ENCODE peak calls at places on chromosomes 2 and 18, in seven cellular contexts. One of them, this sample, is unnamed. For H3K36me3, the result is how much of the 10 kb centered on the place peaks cover.

GRCh38 chr18:33960393-33960792 is 264.3 kb downstream of the NOL4 start:
- DNase-seq in pancreas: no peak
- DNase-seq in cardiac muscle cell: no peak
- DNase-seq in neural progenitor cell: no peak
- DNase-seq in MG63: no peak
- DNase-seq in right lobe of liver: no peak
- DNase-seq in SK-N-MC: no peak
- DNase-seq in this sample: peak

GRCh38 chr2:62505649-62506420 is at the start of gene TMEM17:
- DNase-seq in pancreas: peak
- DNase-seq in cardiac muscle cell: peak
- DNase-seq in neural progenitor cell: peak
- DNase-seq in MG63: peak
- DNase-seq in right lobe of liver: peak
- DNase-seq in SK-N-MC: no peak
- DNase-seq in this sample: peak

GRCh38 chr18:32674491-32674890 is 98.3 kb downstream of the KLHL14 start:
- DNase-seq in pancreas: no peak
- DNase-seq in cardiac muscle cell: peak
- DNase-seq in neural progenitor cell: peak
- DNase-seq in MG63: no peak
- DNase-seq in right lobe of liver: no peak
- DNase-seq in SK-N-MC: no peak
- DNase-seq in this sample: peak

GRCh38 chr18:24515721-24516120 is 55.3 kb downstream of the HRH4 start:
- DNase-seq in pancreas: no peak
- DNase-seq in cardiac muscle cell: no peak
- DNase-seq in neural progenitor cell: no peak
- DNase-seq in MG63: no peak
- DNase-seq in right lobe of liver: no peak
- DNase-seq in SK-N-MC: no peak
- DNase-seq in this sample: no peak

GRCh38 chr18:2572892-2573291 is 1.5 kb downstream of the NDC80 start:
- DNase-seq in pancreas: no peak
- DNase-seq in cardiac muscle cell: peak
- DNase-seq in neural progenitor cell: no peak
- DNase-seq in MG63: no peak
- DNase-seq in right lobe of liver: no peak
- DNase-seq in SK-N-MC: no peak
- DNase-seq in this sample: no peak

GRCh38 chr2:201909348-201909747 is 103.0 kb downstream of the CDK15 start:
- DNase-seq in pancreas: no peak
- DNase-seq in cardiac muscle cell: peak
- DNase-seq in neural progenitor cell: no peak
- DNase-seq in MG63: no peak
- DNase-seq in right lobe of liver: no peak
- DNase-seq in SK-N-MC: no peak
- DNase-seq in this sample: no peak

GRCh38 chr2:217510790-217511291 is 492.0 kb downstream of the TNS1 start:
- DNase-seq in pancreas: peak
- DNase-seq in cardiac muscle cell: peak
- DNase-seq in neural progenitor cell: peak
- DNase-seq in MG63: peak
- DNase-seq in right lobe of liver: no peak
- DNase-seq in SK-N-MC: peak
- DNase-seq in this sample: peak

GRCh38 chr2:121316986-121317385 is 32.0 kb upstream of the TFCP2L1 start:
- DNase-seq in pancreas: no peak
- DNase-seq in cardiac muscle cell: no peak
- DNase-seq in neural progenitor cell: no peak
- DNase-seq in MG63: no peak
- DNase-seq in right lobe of liver: no peak
- DNase-seq in SK-N-MC: no peak
- DNase-seq in this sample: no peak

GRCh38 chr2:23642516-23642915 is 257.5 kb downstream of the KLHL29 start:
- DNase-seq in pancreas: no peak
- DNase-seq in cardiac muscle cell: no peak
- DNase-seq in neural progenitor cell: no peak
- DNase-seq in MG63: no peak
- DNase-seq in right lobe of liver: peak
- DNase-seq in SK-N-MC: no peak
- DNase-seq in this sample: no peak

GRCh38 chr2:69604026-69604678 is 39.4 kb downstream of the AAK1 start:
- DNase-seq in pancreas: peak
- DNase-seq in cardiac muscle cell: peak
- DNase-seq in neural progenitor cell: no peak
- DNase-seq in MG63: no peak
- DNase-seq in right lobe of liver: no peak
- DNase-seq in SK-N-MC: no peak
- DNase-seq in this sample: no peak

GRCh38 chr18:62571037-62571436 is 48.2 kb downstream of the ZCCHC2 start:
- DNase-seq in pancreas: no peak
- DNase-seq in cardiac muscle cell: no peak
- DNase-seq in neural progenitor cell: no peak
- DNase-seq in MG63: no peak
- DNase-seq in right lobe of liver: no peak
- DNase-seq in SK-N-MC: no peak
- DNase-seq in this sample: no peak

GRCh38 chr2:42328148-42328833 is 32.7 kb downstream of the COX7A2L start:
- DNase-seq in pancreas: no peak
- DNase-seq in cardiac muscle cell: peak
- DNase-seq in neural progenitor cell: no peak
- DNase-seq in MG63: no peak
- DNase-seq in right lobe of liver: no peak
- DNase-seq in SK-N-MC: peak
- DNase-seq in this sample: no peak

GRCh38 chr2:69054431-69054830 is 41.5 kb downstream of the ANTXR1 start:
- DNase-seq in pancreas: no peak
- DNase-seq in cardiac muscle cell: peak
- DNase-seq in neural progenitor cell: no peak
- DNase-seq in MG63: no peak
- DNase-seq in right lobe of liver: no peak
- DNase-seq in SK-N-MC: no peak
- DNase-seq in this sample: no peak

GRCh38 chr2:9258501-9258900 is 51.9 kb downstream of the ASAP2 start:
- DNase-seq in pancreas: no peak
- DNase-seq in cardiac muscle cell: peak
- DNase-seq in neural progenitor cell: no peak
- DNase-seq in MG63: no peak
- DNase-seq in right lobe of liver: no peak
- DNase-seq in SK-N-MC: no peak
- DNase-seq in this sample: no peak

GRCh38 chr2:166375205-166375735 is 474 bp downstream of the SCN9A start:
- DNase-seq in pancreas: no peak
- DNase-seq in cardiac muscle cell: peak
- DNase-seq in neural progenitor cell: peak
- DNase-seq in MG63: peak
- DNase-seq in right lobe of liver: no peak
- DNase-seq in SK-N-MC: no peak
- DNase-seq in this sample: no peak

GRCh38 chr2:64704161-64704560 is 50.4 kb upstream of the SERTAD2 start:
- DNase-seq in pancreas: no peak
- DNase-seq in cardiac muscle cell: no peak
- DNase-seq in neural progenitor cell: no peak
- DNase-seq in MG63: no peak
- DNase-seq in right lobe of liver: no peak
- DNase-seq in SK-N-MC: no peak
- DNase-seq in this sample: no peak

GRCh38 chr2:186349508-186349907 is 136.6 kb upstream of the ZC3H15 start:
- DNase-seq in pancreas: no peak
- DNase-seq in cardiac muscle cell: peak
- DNase-seq in neural progenitor cell: no peak
- DNase-seq in MG63: peak
- DNase-seq in right lobe of liver: no peak
- DNase-seq in SK-N-MC: peak
- DNase-seq in this sample: peak

DNA sequence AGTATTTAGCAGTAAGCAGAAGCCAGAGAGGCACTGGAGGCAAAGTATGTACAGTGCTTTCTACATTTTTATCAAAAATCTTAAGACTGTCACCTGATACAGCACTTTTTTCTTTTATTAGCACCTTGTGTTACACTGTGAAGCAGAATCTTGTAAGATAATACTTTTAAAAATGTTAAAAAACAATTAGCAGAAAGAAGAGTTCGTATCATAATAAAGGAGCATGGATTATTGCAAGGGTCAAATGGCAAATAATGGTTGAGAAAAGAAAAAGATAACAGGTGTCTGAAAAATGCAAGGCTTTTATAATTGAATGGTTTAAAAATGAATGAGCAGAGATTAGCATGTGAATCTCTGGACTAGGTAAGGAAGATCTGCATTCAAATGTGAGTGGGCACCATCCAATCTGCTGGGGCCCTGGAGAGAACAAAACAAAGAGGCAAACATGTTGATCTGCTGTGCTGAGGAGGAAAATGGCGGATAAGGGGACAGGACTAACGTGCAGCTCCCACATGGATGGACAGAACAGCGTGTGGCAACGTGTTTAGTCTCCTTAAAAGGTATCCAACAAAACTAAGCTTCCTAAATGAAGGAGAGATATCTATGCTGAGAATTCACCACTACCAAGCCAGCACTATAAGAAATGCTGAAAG is 9.5 kb downstream of the CEBPZOS start:
- DNase-seq in pancreas: no peak
- DNase-seq in cardiac muscle cell: no peak
- DNase-seq in neural progenitor cell: peak
- DNase-seq in MG63: no peak
- DNase-seq in right lobe of liver: no peak
- DNase-seq in SK-N-MC: no peak
- DNase-seq in this sample: no peak
- H3K36me3 ChIP-seq in pancreas: half or more
- H3K36me3 ChIP-seq in cardiac muscle cell: half or more
- H3K36me3 ChIP-seq in neural progenitor cell: half or more
- H3K36me3 ChIP-seq in MG63: half or more
- H3K36me3 ChIP-seq in right lobe of liver: half or more
- H3K36me3 ChIP-seq in SK-N-MC: half or more
- H3K36me3 ChIP-seq in this sample: under half

GRCh38 chr18:58952871-58953270 is 88.2 kb downstream of the ZNF532 start:
- DNase-seq in pancreas: no peak
- DNase-seq in cardiac muscle cell: no peak
- DNase-seq in neural progenitor cell: no peak
- DNase-seq in MG63: no peak
- DNase-seq in right lobe of liver: no peak
- DNase-seq in SK-N-MC: no peak
- DNase-seq in this sample: no peak

GRCh38 chr18:58953627-58954026 is 89.0 kb downstream of the ZNF532 start:
- DNase-seq in pancreas: peak
- DNase-seq in cardiac muscle cell: peak
- DNase-seq in neural progenitor cell: no peak
- DNase-seq in MG63: no peak
- DNase-seq in right lobe of liver: peak
- DNase-seq in SK-N-MC: no peak
- DNase-seq in this sample: peak

GRCh38 chr18:58952303-58952702 is 87.6 kb downstream of the ZNF532 start:
- DNase-seq in pancreas: no peak
- DNase-seq in cardiac muscle cell: no peak
- DNase-seq in neural progenitor cell: no peak
- DNase-seq in MG63: no peak
- DNase-seq in right lobe of liver: no peak
- DNase-seq in SK-N-MC: no peak
- DNase-seq in this sample: no peak

GRCh38 chr18:58954986-58955385 is 90.3 kb downstream of the ZNF532 start:
- DNase-seq in pancreas: no peak
- DNase-seq in cardiac muscle cell: no peak
- DNase-seq in neural progenitor cell: no peak
- DNase-seq in MG63: no peak
- DNase-seq in right lobe of liver: no peak
- DNase-seq in SK-N-MC: no peak
- DNase-seq in this sample: no peak

DNA sequence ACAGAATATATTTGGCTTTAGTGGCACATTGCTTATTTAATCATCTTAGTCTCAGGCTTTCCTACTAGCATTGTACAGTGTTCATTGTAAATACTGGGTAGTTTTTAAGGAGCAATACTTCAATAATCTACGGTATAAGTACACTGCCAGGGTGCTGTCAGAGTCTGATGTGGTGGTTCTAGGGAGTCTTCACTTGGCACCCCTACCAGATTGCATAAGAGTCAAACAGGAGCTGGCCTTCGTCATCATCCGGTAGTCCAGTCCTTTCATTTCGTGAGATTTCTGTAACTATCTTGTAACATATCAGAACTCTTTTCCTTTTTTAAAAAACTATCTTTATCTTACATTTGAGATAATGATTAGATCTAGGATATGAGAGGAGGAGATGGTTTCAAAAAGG is 91.1 kb downstream of the ZNF532 start:
- DNase-seq in pancreas: no peak
- DNase-seq in cardiac muscle cell: peak
- DNase-seq in neural progenitor cell: no peak
- DNase-seq in MG63: no peak
- DNase-seq in right lobe of liver: no peak
- DNase-seq in SK-N-MC: no peak
- DNase-seq in this sample: no peak
- H3K36me3 ChIP-seq in pancreas: under half
- H3K36me3 ChIP-seq in cardiac muscle cell: under half
- H3K36me3 ChIP-seq in neural progenitor cell: under half
- H3K36me3 ChIP-seq in MG63: under half
- H3K36me3 ChIP-seq in right lobe of liver: under half
- H3K36me3 ChIP-seq in SK-N-MC: half or more
- H3K36me3 ChIP-seq in this sample: under half

GRCh38 chr2:27376866-27377617 is 3.5 kb downstream of the ZNF513 start:
- DNase-seq in pancreas: no peak
- DNase-seq in cardiac muscle cell: no peak
- DNase-seq in neural progenitor cell: no peak
- DNase-seq in MG63: no peak
- DNase-seq in right lobe of liver: peak
- DNase-seq in SK-N-MC: no peak
- DNase-seq in this sample: no peak
- H3K36me3 ChIP-seq in pancreas: under half
- H3K36me3 ChIP-seq in cardiac muscle cell: under half
- H3K36me3 ChIP-seq in neural progenitor cell: under half
- H3K36me3 ChIP-seq in MG63: half or more
- H3K36me3 ChIP-seq in right lobe of liver: half or more
- H3K36me3 ChIP-seq in SK-N-MC: half or more
- H3K36me3 ChIP-seq in this sample: under half

GRCh38 chr2:47056875-47057731 is 98.0 kb downstream of the STPG4 start:
- DNase-seq in pancreas: no peak
- DNase-seq in cardiac muscle cell: peak
- DNase-seq in neural progenitor cell: no peak
- DNase-seq in MG63: peak
- DNase-seq in right lobe of liver: no peak
- DNase-seq in SK-N-MC: no peak
- DNase-seq in this sample: no peak
- H3K36me3 ChIP-seq in pancreas: under half
- H3K36me3 ChIP-seq in cardiac muscle cell: under half
- H3K36me3 ChIP-seq in neural progenitor cell: under half
- H3K36me3 ChIP-seq in MG63: under half
- H3K36me3 ChIP-seq in right lobe of liver: under half
- H3K36me3 ChIP-seq in SK-N-MC: under half
- H3K36me3 ChIP-seq in this sample: under half

DNA sequence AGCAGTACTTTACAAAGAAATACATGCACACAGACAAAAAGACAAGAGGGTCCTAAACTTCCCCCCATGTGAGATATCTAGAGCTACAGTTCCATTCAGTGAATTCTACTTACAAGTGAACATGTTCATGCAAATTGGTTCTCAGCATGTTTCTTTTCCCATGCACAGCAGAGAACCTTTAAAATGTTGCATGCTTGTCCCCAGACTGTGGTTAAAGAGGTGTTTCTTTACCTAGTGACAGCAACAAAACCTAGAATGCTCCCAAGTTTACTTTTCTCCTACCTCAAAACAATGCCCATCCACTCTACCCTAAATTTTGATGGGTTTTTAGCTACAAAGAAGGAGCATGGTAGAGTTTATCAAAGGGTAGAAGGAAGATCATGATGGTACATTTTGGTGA is 43.7 kb downstream of the FN1 start:
- DNase-seq in pancreas: no peak
- DNase-seq in cardiac muscle cell: no peak
- DNase-seq in neural progenitor cell: no peak
- DNase-seq in MG63: no peak
- DNase-seq in right lobe of liver: no peak
- DNase-seq in SK-N-MC: no peak
- DNase-seq in this sample: no peak
- H3K36me3 ChIP-seq in pancreas: under half
- H3K36me3 ChIP-seq in cardiac muscle cell: under half
- H3K36me3 ChIP-seq in neural progenitor cell: under half
- H3K36me3 ChIP-seq in MG63: half or more
- H3K36me3 ChIP-seq in right lobe of liver: half or more
- H3K36me3 ChIP-seq in SK-N-MC: half or more
- H3K36me3 ChIP-seq in this sample: under half